ENCODE peak calls at places on chromosomes 4 and X, in eight cellular contexts. M is A549, J is stomach, E is right lobe of liver, F is heart left ventricle, L is sigmoid colon, A is suprapubic skin, C is tibial nerve. B is an unnamed sample.

GRCh38 chr4:109332926-109333464 is 30.5 kb upstream of the COL25A1 start:
- DNase-seq in L (no peak), C (no peak), A (no peak), F (no peak), M (no peak), J (no peak), E (no peak), B (no peak)

GRCh38 chr4:140947507-140947906 is 185.8 kb downstream of the RNF150 start:
- DNase-seq in E (no peak), M (peak), J (no peak), C (no peak), A (no peak), L (peak), F (no peak), B (no peak)

GRCh38 chr4:1524761-1525160 is 118.5 kb upstream of the NKX1-1 start:
- DNase-seq in J (no peak), L (no peak), E (no peak), A (no peak), M (no peak), F (peak), C (no peak), B (no peak)

GRCh38 chr4:77734928-77735327 is 84.2 kb downstream of the CNOT6L start:
- DNase-seq in M (no peak), C (no peak), F (no peak), E (no peak), J (no peak), L (no peak), A (no peak), B (no peak)

GRCh38 chr4:123876640-123877039 is 480.0 kb downstream of the SPRY1 start:
- DNase-seq in E (no peak), L (no peak), J (no peak), M (no peak), F (no peak), A (no peak), C (no peak), B (no peak)

GRCh38 chrX:129540725-129541184 is 696 bp downstream of the OCRL start:
- DNase-seq in M (peak), A (peak), L (peak), J (peak), C (no peak), E (peak), F (no peak), B (peak)

GRCh38 chr4:77012726-77013125 is 63.1 kb downstream of the CCNI start:
- DNase-seq in M (no peak), E (no peak), F (peak), L (no peak), J (no peak), A (no peak), C (no peak), B (no peak)

GRCh38 chrX:13719192-13719856 is 15.1 kb downstream of the TRAPPC2 start:
- DNase-seq in A (no peak), J (no peak), C (no peak), L (no peak), F (no peak), E (no peak), M (no peak), B (no peak)

GRCh38 chr4:68498413-68499007 is 51.2 kb downstream of the TMPRSS11E start:
- DNase-seq in F (peak), E (peak), C (no peak), L (no peak), J (peak), A (no peak), M (peak), B (no peak)

GRCh38 chr4:54199919-54200318 is 29.2 kb upstream of the PDGFRA start:
- DNase-seq in M (no peak), C (no peak), A (no peak), E (no peak), L (no peak), J (no peak), F (no peak), B (no peak)

DNA sequence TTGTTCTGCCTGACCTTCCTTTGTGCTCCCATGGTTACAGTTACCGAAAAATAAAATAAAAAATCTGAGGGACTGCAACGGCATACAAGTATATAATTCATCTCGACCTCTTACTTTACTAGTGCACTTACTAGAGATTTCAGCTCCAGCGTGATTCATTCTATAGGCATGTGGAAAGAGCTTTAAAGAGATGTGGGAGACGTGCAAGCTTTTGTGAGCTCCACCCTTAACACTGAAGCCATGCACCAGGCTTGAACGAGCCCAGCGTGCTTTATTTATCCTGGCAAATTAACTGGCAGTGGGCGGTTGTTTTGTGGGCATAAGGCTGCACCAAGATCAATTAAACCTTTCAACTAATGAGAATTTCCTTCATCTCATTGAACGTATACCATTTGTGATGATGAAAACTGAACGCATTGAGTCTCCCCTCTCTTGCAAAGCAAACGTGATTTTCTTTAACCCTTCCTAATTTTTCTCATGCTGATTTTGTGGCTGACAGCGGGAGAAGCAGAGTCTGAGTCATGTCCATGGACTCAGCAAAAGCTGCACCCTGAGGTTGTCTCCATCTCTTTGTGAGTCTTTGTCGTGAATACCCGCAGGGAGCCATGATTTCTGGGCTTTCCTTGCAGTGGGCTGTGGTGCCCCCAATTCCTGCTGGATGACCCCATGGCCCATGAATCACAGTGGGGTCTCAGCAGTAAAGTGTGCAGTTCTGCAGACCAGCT is 60.1 kb downstream of the MXRA5 start:
- DNase-seq in A (no peak), F (no peak), L (no peak), E (no peak), J (no peak), C (no peak), M (peak), B (no peak)
- TF ChIP-seq POLR2A in A (no peak), F (no peak), L (no peak), E (no peak), J (no peak), C (no peak), M (no peak), B (no peak)

GRCh38 chr4:145956288-145956890 is 17.8 kb upstream of the ZNF827 start:
- DNase-seq in E (no peak), M (peak), J (no peak), A (no peak), L (no peak), F (no peak), C (no peak), B (no peak)

GRCh38 chr4:145954924-145955339 is 16.3 kb upstream of the ZNF827 start:
- DNase-seq in L (no peak), J (no peak), C (no peak), M (peak), F (no peak), E (no peak), A (no peak), B (no peak)

GRCh38 chr4:145957307-145957706 is 18.7 kb upstream of the ZNF827 start:
- DNase-seq in C (no peak), M (no peak), L (no peak), E (no peak), F (no peak), A (no peak), J (no peak), B (no peak)

GRCh38 chr4:145951931-145952330 is 13.3 kb upstream of the ZNF827 start:
- DNase-seq in M (no peak), J (no peak), A (no peak), C (no peak), F (no peak), E (no peak), L (no peak), B (no peak)
- TF ChIP-seq CTCF in M (no peak), J (no peak), A (no peak), C (no peak), F (no peak), E (no peak), L (no peak), B (no peak)

DNA sequence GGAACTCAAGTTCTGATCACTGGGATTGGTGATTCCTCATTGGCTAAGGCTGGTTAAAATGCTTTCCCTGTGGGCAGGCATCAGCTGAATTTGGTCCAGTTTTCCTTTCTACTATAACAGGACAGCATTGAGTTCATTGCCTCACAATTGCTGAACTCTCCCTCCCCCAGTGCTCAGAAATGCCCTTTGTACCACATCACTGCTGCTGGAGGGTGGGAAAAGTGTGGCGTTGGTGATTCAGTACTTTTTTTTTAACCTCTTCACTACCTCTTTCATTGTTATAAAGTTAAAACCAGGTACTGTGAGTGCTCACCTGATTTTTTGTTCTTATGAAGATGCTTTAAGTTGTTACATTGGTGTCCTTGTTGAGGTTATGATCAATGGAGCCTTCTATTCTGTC is 69.3 kb upstream of the IL2 start:
- DNase-seq in E (no peak), C (no peak), M (peak), F (no peak), A (no peak), J (no peak), L (no peak), B (no peak)
- H3K4me3 ChIP-seq in E (no peak), C (no peak), M (no peak), F (no peak), A (no peak), J (no peak), L (no peak), B (no peak)

DNA sequence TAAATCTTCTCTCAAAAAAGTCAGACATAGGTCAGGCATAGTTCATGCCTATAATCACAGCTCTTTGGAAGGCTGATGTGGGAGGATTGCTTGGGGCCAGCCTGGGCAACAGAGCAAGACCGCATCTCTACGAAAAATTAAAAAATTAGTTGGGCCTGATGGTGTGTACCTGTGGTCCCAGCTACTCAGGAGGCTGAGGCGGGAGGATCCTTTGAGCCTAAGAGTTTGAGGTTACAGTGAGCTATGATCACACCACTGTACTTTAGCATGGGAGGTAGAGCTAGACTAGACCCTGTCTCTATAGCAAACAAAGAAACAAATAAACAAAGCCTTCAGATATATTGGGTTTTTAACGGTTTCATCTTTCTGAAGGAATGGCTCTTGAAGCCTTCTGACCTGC is 62.2 kb downstream of the DIPK2B start:
- DNase-seq in A (no peak), E (no peak), C (no peak), J (no peak), L (no peak), M (no peak), F (no peak), B (no peak)
- TF ChIP-seq POLR2A in A (no peak), E (no peak), C (no peak), J (no peak), L (no peak), M (no peak), F (no peak), B (no peak)

DNA sequence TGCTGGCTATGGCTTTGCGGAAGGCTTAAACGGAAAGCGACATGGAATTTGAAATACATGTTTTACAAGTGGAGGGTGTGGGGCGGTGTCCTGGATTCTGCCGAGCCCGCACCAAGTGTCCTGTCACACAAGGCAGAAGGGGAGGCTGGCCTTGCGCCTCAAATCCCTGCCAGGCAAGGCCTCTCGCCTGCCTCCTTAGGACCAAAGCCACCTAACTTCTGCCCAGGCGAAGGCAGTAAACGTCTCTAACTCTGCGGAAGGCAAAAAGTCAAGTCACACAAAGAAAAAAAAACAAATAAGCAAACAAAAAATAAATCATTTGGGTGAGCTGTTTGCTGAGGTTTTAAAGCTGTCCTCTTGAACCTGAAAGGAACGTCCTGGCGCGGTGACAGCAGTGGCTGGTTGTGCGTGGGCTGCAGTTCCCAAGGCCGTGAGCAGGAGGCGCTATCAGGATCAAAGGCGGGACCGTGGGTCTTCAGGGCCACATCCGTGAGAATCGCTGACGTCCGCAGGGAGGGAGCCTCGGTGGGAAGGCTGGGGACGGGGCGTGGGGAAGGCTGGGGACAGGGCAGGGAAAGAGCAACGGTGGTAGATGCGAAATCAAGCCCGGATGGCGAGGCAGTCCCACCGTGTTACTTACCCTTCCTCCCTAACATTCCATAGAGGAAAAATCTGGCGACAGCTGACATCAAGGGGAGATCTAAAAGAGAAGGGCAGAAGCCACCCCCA is 99.1 kb downstream of the TRAPPC11 start:
- DNase-seq in J (no peak), E (peak), M (peak), A (no peak), F (peak), L (no peak), C (no peak), B (no peak)
- TF ChIP-seq CTCF in J (no peak), E (peak), M (no peak), A (no peak), F (peak), L (no peak), C (peak), B (no peak)

DNA sequence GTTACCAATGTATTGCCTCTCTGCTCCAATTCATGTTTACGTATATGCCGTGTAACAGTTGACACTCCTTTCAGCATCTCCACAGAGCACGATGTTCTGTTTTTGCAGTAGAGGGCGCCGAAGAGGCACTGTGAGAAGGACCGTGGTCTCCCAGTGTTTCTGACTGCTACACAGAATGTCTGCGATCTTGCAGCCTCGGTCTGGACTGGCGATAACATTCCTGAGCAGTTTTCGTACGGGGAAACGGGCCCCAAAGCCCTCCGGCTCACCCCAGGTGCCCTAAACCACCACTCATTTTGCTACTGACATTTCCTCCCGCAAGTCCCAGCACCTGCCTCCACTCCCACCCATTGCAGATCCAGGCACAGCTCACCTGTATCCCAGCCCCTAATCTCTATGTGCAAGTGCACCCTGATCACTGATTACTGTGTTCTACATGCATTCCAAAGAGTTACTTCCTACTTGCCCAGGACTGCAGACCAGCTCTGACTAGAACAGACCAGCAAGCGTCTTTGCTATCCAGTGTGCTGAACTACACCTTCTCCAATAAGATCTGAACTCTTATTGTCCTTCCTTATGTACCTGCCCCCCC is 12.4 kb upstream of the NFXL1 start:
- DNase-seq in J (peak), F (peak), A (no peak), M (peak), L (no peak), C (no peak), E (peak), B (no peak)
- H3K4me3 ChIP-seq in J (peak), F (no peak), A (peak), M (no peak), L (no peak), C (no peak), E (no peak), B (no peak)

GRCh38 chr4:122732329-122733026 is at the start of gene BBS12:
- DNase-seq in E (peak), L (peak), M (peak), C (peak), A (peak), F (peak), J (peak), B (peak)
- TF ChIP-seq POLR2A in E (peak), L (peak), M (peak), C (no peak), A (no peak), F (no peak), J (no peak), B (no peak)

DNA sequence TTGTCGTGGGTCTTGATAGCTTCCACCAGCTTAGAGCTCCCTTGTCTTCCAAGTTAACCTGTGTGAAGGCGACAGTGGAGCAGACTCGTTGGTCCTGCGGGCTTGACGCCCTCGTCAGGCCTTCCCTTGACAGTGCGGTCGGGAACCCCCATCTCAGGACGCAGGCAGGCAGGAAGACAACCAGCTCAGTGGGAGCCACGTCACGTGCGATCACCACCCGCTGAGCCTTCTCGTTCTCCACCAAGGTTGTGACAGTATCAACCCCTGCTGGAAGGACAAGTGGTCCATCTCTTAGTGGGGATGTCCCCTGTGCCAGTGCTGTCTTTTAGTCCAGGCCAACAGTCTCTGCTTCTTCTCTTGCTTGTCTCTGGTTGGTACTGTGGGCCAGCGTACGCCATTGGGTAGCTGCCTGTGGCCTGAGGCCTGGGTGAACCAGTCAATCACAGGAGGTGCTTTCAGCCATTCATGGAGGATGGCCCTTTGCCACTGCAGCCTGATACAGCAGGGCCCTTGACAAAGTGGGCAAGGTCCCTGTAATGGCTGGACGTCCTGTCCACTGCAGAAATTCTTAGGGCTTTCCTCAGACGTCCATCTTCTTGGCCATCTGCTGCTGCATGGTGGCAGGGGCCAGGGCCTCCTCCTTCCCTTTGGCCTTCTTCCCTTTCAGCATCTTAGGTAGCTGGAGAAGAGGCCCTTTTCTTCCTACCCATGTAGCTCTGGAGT is 31.4 kb downstream of the RGS12 start:
- DNase-seq in C (no peak), L (peak), J (peak), A (peak), F (no peak), M (no peak), E (no peak), B (peak)
- TF ChIP-seq CTCF in C (no peak), L (no peak), J (no peak), A (no peak), F (no peak), M (no peak), E (no peak), B (no peak)

DNA sequence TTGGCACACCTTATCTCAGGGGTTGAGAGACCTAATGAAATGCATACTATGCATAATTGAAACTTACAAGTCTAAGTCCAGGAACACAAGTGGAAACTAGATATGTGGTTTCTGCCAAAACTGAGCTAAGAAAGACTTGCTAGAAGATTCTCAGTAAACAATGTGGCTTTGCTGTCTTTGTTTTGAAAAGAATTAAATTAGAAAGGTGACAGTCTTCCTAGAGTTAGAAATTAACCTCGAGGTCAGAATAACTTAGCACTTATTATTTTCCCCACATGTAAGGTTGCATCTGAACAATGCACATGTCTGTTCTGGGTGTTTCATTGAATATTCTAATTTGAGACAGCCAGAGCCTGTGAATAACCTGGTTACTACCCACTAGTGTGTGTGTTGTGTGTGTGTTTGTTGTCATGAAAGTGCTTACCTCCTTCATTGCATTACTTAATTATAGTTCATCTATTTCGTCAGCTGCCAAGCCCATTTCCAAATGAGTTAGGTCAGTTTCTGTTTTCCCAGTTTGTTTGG is 1.5 kb downstream of the EREG start:
- DNase-seq in M (no peak), F (no peak), L (no peak), A (no peak), E (no peak), J (no peak), C (no peak), B (no peak)
- H3K4me3 ChIP-seq in M (peak), F (no peak), L (no peak), A (no peak), E (no peak), J (no peak), C (no peak), B (no peak)